ENCODE peak calls at places on chromosomes 12 and 14, in five cellular contexts. One of them, this sample, is unnamed.

GRCh38 chr14:61335876-61336275 is 14.5 kb downstream of the PRKCH start:
- ATAC-seq in T-cell: peak
- ATAC-seq in right cardiac atrium: no peak
- ATAC-seq in activated CD8-positive, alpha-beta T cell treated with anti-CD3 and anti-CD28 coated beads, Interleukin-2, amount 10 ng/mL, durations not matched to agents 7 days and 5 days: peak
- ATAC-seq in RWPE2: no peak
- ATAC-seq in this sample: no peak

GRCh38 chr12:112374166-112374740 is 8.0 kb downstream of the HECTD4 start:
- ATAC-seq in T-cell: no peak
- ATAC-seq in right cardiac atrium: no peak
- ATAC-seq in activated CD8-positive, alpha-beta T cell treated with anti-CD3 and anti-CD28 coated beads, Interleukin-2, amount 10 ng/mL, durations not matched to agents 7 days and 5 days: no peak
- ATAC-seq in RWPE2: no peak
- ATAC-seq in this sample: no peak

GRCh38 chr12:51070004-51070403 is 13.4 kb downstream of the CSRNP2 start:
- ATAC-seq in T-cell: no peak
- ATAC-seq in right cardiac atrium: no peak
- ATAC-seq in activated CD8-positive, alpha-beta T cell treated with anti-CD3 and anti-CD28 coated beads, Interleukin-2, amount 10 ng/mL, durations not matched to agents 7 days and 5 days: no peak
- ATAC-seq in RWPE2: peak
- ATAC-seq in this sample: no peak

GRCh38 chr12:120399531-120399930 is 30.6 kb upstream of the MSI1 start:
- ATAC-seq in T-cell: no peak
- ATAC-seq in right cardiac atrium: no peak
- ATAC-seq in activated CD8-positive, alpha-beta T cell treated with anti-CD3 and anti-CD28 coated beads, Interleukin-2, amount 10 ng/mL, durations not matched to agents 7 days and 5 days: no peak
- ATAC-seq in RWPE2: peak
- ATAC-seq in this sample: no peak

GRCh38 chr14:68284834-68285233 is 465.3 kb downstream of the RAD51B start:
- ATAC-seq in T-cell: no peak
- ATAC-seq in right cardiac atrium: peak
- ATAC-seq in activated CD8-positive, alpha-beta T cell treated with anti-CD3 and anti-CD28 coated beads, Interleukin-2, amount 10 ng/mL, durations not matched to agents 7 days and 5 days: no peak
- ATAC-seq in RWPE2: no peak
- ATAC-seq in this sample: no peak

GRCh38 chr12:111341426-111342065 is 27.3 kb downstream of the PHETA1 start:
- ATAC-seq in T-cell: no peak
- ATAC-seq in right cardiac atrium: no peak
- ATAC-seq in activated CD8-positive, alpha-beta T cell treated with anti-CD3 and anti-CD28 coated beads, Interleukin-2, amount 10 ng/mL, durations not matched to agents 7 days and 5 days: no peak
- ATAC-seq in RWPE2: no peak
- ATAC-seq in this sample: no peak

GRCh38 chr14:49768301-49769121 is 558 bp downstream of the KLHDC2 start:
- ATAC-seq in T-cell: peak
- ATAC-seq in right cardiac atrium: peak
- ATAC-seq in activated CD8-positive, alpha-beta T cell treated with anti-CD3 and anti-CD28 coated beads, Interleukin-2, amount 10 ng/mL, durations not matched to agents 7 days and 5 days: peak
- ATAC-seq in RWPE2: peak
- ATAC-seq in this sample: peak

GRCh38 chr12:63877693-63878092 is 33.2 kb downstream of the SRGAP1 start:
- ATAC-seq in T-cell: no peak
- ATAC-seq in right cardiac atrium: no peak
- ATAC-seq in activated CD8-positive, alpha-beta T cell treated with anti-CD3 and anti-CD28 coated beads, Interleukin-2, amount 10 ng/mL, durations not matched to agents 7 days and 5 days: no peak
- ATAC-seq in RWPE2: no peak
- ATAC-seq in this sample: no peak

GRCh38 chr12:116222358-116222757 is 55.1 kb downstream of the MED13L start:
- ATAC-seq in T-cell: no peak
- ATAC-seq in right cardiac atrium: peak
- ATAC-seq in activated CD8-positive, alpha-beta T cell treated with anti-CD3 and anti-CD28 coated beads, Interleukin-2, amount 10 ng/mL, durations not matched to agents 7 days and 5 days: no peak
- ATAC-seq in RWPE2: peak
- ATAC-seq in this sample: peak

GRCh38 chr12:80811957-80812708 is 95.4 kb downstream of the MYF5 start:
- ATAC-seq in T-cell: no peak
- ATAC-seq in right cardiac atrium: no peak
- ATAC-seq in activated CD8-positive, alpha-beta T cell treated with anti-CD3 and anti-CD28 coated beads, Interleukin-2, amount 10 ng/mL, durations not matched to agents 7 days and 5 days: no peak
- ATAC-seq in RWPE2: no peak
- ATAC-seq in this sample: no peak

GRCh38 chr14:101948666-101949205 is 15.6 kb upstream of the DYNC1H1 start:
- ATAC-seq in T-cell: no peak
- ATAC-seq in right cardiac atrium: no peak
- ATAC-seq in activated CD8-positive, alpha-beta T cell treated with anti-CD3 and anti-CD28 coated beads, Interleukin-2, amount 10 ng/mL, durations not matched to agents 7 days and 5 days: no peak
- ATAC-seq in RWPE2: peak
- ATAC-seq in this sample: no peak

GRCh38 chr14:21557084-21557901 is 22.6 kb downstream of the OR10G3 start:
- ATAC-seq in T-cell: peak
- ATAC-seq in right cardiac atrium: peak
- ATAC-seq in activated CD8-positive, alpha-beta T cell treated with anti-CD3 and anti-CD28 coated beads, Interleukin-2, amount 10 ng/mL, durations not matched to agents 7 days and 5 days: peak
- ATAC-seq in RWPE2: peak
- ATAC-seq in this sample: peak

GRCh38 chr12:29255061-29255460 is 106.0 kb downstream of the FAR2 start:
- ATAC-seq in T-cell: no peak
- ATAC-seq in right cardiac atrium: peak
- ATAC-seq in activated CD8-positive, alpha-beta T cell treated with anti-CD3 and anti-CD28 coated beads, Interleukin-2, amount 10 ng/mL, durations not matched to agents 7 days and 5 days: no peak
- ATAC-seq in RWPE2: no peak
- ATAC-seq in this sample: no peak

GRCh38 chr12:9730591-9730990 is 2.3 kb downstream of the CLECL1 start:
- ATAC-seq in T-cell: no peak
- ATAC-seq in right cardiac atrium: no peak
- ATAC-seq in activated CD8-positive, alpha-beta T cell treated with anti-CD3 and anti-CD28 coated beads, Interleukin-2, amount 10 ng/mL, durations not matched to agents 7 days and 5 days: no peak
- ATAC-seq in RWPE2: no peak
- ATAC-seq in this sample: no peak

GRCh38 chr12:121626853-121627623 is 708 bp downstream of the ORAI1 start:
- ATAC-seq in T-cell: peak
- ATAC-seq in right cardiac atrium: peak
- ATAC-seq in activated CD8-positive, alpha-beta T cell treated with anti-CD3 and anti-CD28 coated beads, Interleukin-2, amount 10 ng/mL, durations not matched to agents 7 days and 5 days: peak
- ATAC-seq in RWPE2: peak
- ATAC-seq in this sample: peak

GRCh38 chr12:121580959-121581680 is at the start of gene KDM2B:
- ATAC-seq in T-cell: peak
- ATAC-seq in right cardiac atrium: peak
- ATAC-seq in activated CD8-positive, alpha-beta T cell treated with anti-CD3 and anti-CD28 coated beads, Interleukin-2, amount 10 ng/mL, durations not matched to agents 7 days and 5 days: peak
- ATAC-seq in RWPE2: peak
- ATAC-seq in this sample: peak

GRCh38 chr12:27549801-27550652 is 26.0 kb downstream of the PPFIBP1 start:
- ATAC-seq in T-cell: no peak
- ATAC-seq in right cardiac atrium: peak
- ATAC-seq in activated CD8-positive, alpha-beta T cell treated with anti-CD3 and anti-CD28 coated beads, Interleukin-2, amount 10 ng/mL, durations not matched to agents 7 days and 5 days: no peak
- ATAC-seq in RWPE2: peak
- ATAC-seq in this sample: peak

GRCh38 chr12:57157588-57158173 is 10.3 kb upstream of the LRP1-AS start:
- ATAC-seq in T-cell: no peak
- ATAC-seq in right cardiac atrium: no peak
- ATAC-seq in activated CD8-positive, alpha-beta T cell treated with anti-CD3 and anti-CD28 coated beads, Interleukin-2, amount 10 ng/mL, durations not matched to agents 7 days and 5 days: no peak
- ATAC-seq in RWPE2: no peak
- ATAC-seq in this sample: no peak

GRCh38 chr14:67477926-67478915 is 10.3 kb downstream of the TMEM229B start:
- ATAC-seq in T-cell: no peak
- ATAC-seq in right cardiac atrium: no peak
- ATAC-seq in activated CD8-positive, alpha-beta T cell treated with anti-CD3 and anti-CD28 coated beads, Interleukin-2, amount 10 ng/mL, durations not matched to agents 7 days and 5 days: no peak
- ATAC-seq in RWPE2: no peak
- ATAC-seq in this sample: no peak

GRCh38 chr14:104689620-104690265 is 325 bp downstream of the INF2 start:
- ATAC-seq in T-cell: peak
- ATAC-seq in right cardiac atrium: peak
- ATAC-seq in activated CD8-positive, alpha-beta T cell treated with anti-CD3 and anti-CD28 coated beads, Interleukin-2, amount 10 ng/mL, durations not matched to agents 7 days and 5 days: peak
- ATAC-seq in RWPE2: no peak
- ATAC-seq in this sample: peak

GRCh38 chr12:78418919-78419318 is 445.7 kb upstream of the SYT1 start:
- ATAC-seq in T-cell: no peak
- ATAC-seq in right cardiac atrium: no peak
- ATAC-seq in activated CD8-positive, alpha-beta T cell treated with anti-CD3 and anti-CD28 coated beads, Interleukin-2, amount 10 ng/mL, durations not matched to agents 7 days and 5 days: no peak
- ATAC-seq in RWPE2: no peak
- ATAC-seq in this sample: no peak

GRCh38 chr12:128794661-128795529 is 28.9 kb downstream of the SLC15A4 start:
- ATAC-seq in T-cell: peak
- ATAC-seq in right cardiac atrium: no peak
- ATAC-seq in activated CD8-positive, alpha-beta T cell treated with anti-CD3 and anti-CD28 coated beads, Interleukin-2, amount 10 ng/mL, durations not matched to agents 7 days and 5 days: no peak
- ATAC-seq in RWPE2: no peak
- ATAC-seq in this sample: no peak

GRCh38 chr14:69580009-69580577 is 5.4 kb upstream of the CCDC177 start:
- ATAC-seq in T-cell: no peak
- ATAC-seq in right cardiac atrium: peak
- ATAC-seq in activated CD8-positive, alpha-beta T cell treated with anti-CD3 and anti-CD28 coated beads, Interleukin-2, amount 10 ng/mL, durations not matched to agents 7 days and 5 days: peak
- ATAC-seq in RWPE2: peak
- ATAC-seq in this sample: peak

GRCh38 chr12:88658009-88658408 is 77.7 kb upstream of the KITLG start:
- ATAC-seq in T-cell: no peak
- ATAC-seq in right cardiac atrium: peak
- ATAC-seq in activated CD8-positive, alpha-beta T cell treated with anti-CD3 and anti-CD28 coated beads, Interleukin-2, amount 10 ng/mL, durations not matched to agents 7 days and 5 days: no peak
- ATAC-seq in RWPE2: peak
- ATAC-seq in this sample: no peak

GRCh38 chr14:81485372-81485771 is 48.3 kb downstream of the SEL1L start:
- ATAC-seq in T-cell: no peak
- ATAC-seq in right cardiac atrium: no peak
- ATAC-seq in activated CD8-positive, alpha-beta T cell treated with anti-CD3 and anti-CD28 coated beads, Interleukin-2, amount 10 ng/mL, durations not matched to agents 7 days and 5 days: peak
- ATAC-seq in RWPE2: no peak
- ATAC-seq in this sample: no peak

GRCh38 chr14:85248881-85249635 is 280.9 kb upstream of the FLRT2 start:
- ATAC-seq in T-cell: no peak
- ATAC-seq in right cardiac atrium: peak
- ATAC-seq in activated CD8-positive, alpha-beta T cell treated with anti-CD3 and anti-CD28 coated beads, Interleukin-2, amount 10 ng/mL, durations not matched to agents 7 days and 5 days: no peak
- ATAC-seq in RWPE2: peak
- ATAC-seq in this sample: no peak

GRCh38 chr12:103672401-103673119 is 85.5 kb downstream of the STAB2 start:
- ATAC-seq in T-cell: no peak
- ATAC-seq in right cardiac atrium: no peak
- ATAC-seq in activated CD8-positive, alpha-beta T cell treated with anti-CD3 and anti-CD28 coated beads, Interleukin-2, amount 10 ng/mL, durations not matched to agents 7 days and 5 days: no peak
- ATAC-seq in RWPE2: no peak
- ATAC-seq in this sample: no peak

GRCh38 chr14:54955143-54955542 is 52.5 kb upstream of the GCH1 start:
- ATAC-seq in T-cell: no peak
- ATAC-seq in right cardiac atrium: no peak
- ATAC-seq in activated CD8-positive, alpha-beta T cell treated with anti-CD3 and anti-CD28 coated beads, Interleukin-2, amount 10 ng/mL, durations not matched to agents 7 days and 5 days: no peak
- ATAC-seq in RWPE2: no peak
- ATAC-seq in this sample: no peak

GRCh38 chr12:71640316-71640715 is 23.3 kb downstream of the ZFC3H1 start:
- ATAC-seq in T-cell: no peak
- ATAC-seq in right cardiac atrium: no peak
- ATAC-seq in activated CD8-positive, alpha-beta T cell treated with anti-CD3 and anti-CD28 coated beads, Interleukin-2, amount 10 ng/mL, durations not matched to agents 7 days and 5 days: no peak
- ATAC-seq in RWPE2: no peak
- ATAC-seq in this sample: no peak

GRCh38 chr12:91414147-91414546 is 231.5 kb upstream of the DCN start:
- ATAC-seq in T-cell: no peak
- ATAC-seq in right cardiac atrium: no peak
- ATAC-seq in activated CD8-positive, alpha-beta T cell treated with anti-CD3 and anti-CD28 coated beads, Interleukin-2, amount 10 ng/mL, durations not matched to agents 7 days and 5 days: no peak
- ATAC-seq in RWPE2: no peak
- ATAC-seq in this sample: no peak

GRCh38 chr12:14833952-14834351 is 9.4 kb downstream of the ART4 start:
- ATAC-seq in T-cell: no peak
- ATAC-seq in right cardiac atrium: no peak
- ATAC-seq in activated CD8-positive, alpha-beta T cell treated with anti-CD3 and anti-CD28 coated beads, Interleukin-2, amount 10 ng/mL, durations not matched to agents 7 days and 5 days: no peak
- ATAC-seq in RWPE2: no peak
- ATAC-seq in this sample: no peak

GRCh38 chr12:93877446-93877845 is 200.3 kb downstream of the CRADD start:
- ATAC-seq in T-cell: no peak
- ATAC-seq in right cardiac atrium: no peak
- ATAC-seq in activated CD8-positive, alpha-beta T cell treated with anti-CD3 and anti-CD28 coated beads, Interleukin-2, amount 10 ng/mL, durations not matched to agents 7 days and 5 days: no peak
- ATAC-seq in RWPE2: no peak
- ATAC-seq in this sample: no peak

GRCh38 chr14:39025810-39026627 is 77.0 kb downstream of the SEC23A start:
- ATAC-seq in T-cell: no peak
- ATAC-seq in right cardiac atrium: no peak
- ATAC-seq in activated CD8-positive, alpha-beta T cell treated with anti-CD3 and anti-CD28 coated beads, Interleukin-2, amount 10 ng/mL, durations not matched to agents 7 days and 5 days: peak
- ATAC-seq in RWPE2: peak
- ATAC-seq in this sample: no peak

GRCh38 chr14:61742383-61742782 is 19.8 kb upstream of the SNAPC1 start:
- ATAC-seq in T-cell: no peak
- ATAC-seq in right cardiac atrium: no peak
- ATAC-seq in activated CD8-positive, alpha-beta T cell treated with anti-CD3 and anti-CD28 coated beads, Interleukin-2, amount 10 ng/mL, durations not matched to agents 7 days and 5 days: no peak
- ATAC-seq in RWPE2: no peak
- ATAC-seq in this sample: no peak

GRCh38 chr14:95200404-95200803 is 43.1 kb upstream of the DICER1 start:
- ATAC-seq in T-cell: no peak
- ATAC-seq in right cardiac atrium: peak
- ATAC-seq in activated CD8-positive, alpha-beta T cell treated with anti-CD3 and anti-CD28 coated beads, Interleukin-2, amount 10 ng/mL, durations not matched to agents 7 days and 5 days: no peak
- ATAC-seq in RWPE2: no peak
- ATAC-seq in this sample: no peak

GRCh38 chr14:66884149-66884548 is 305.1 kb upstream of the GARIN2 start:
- ATAC-seq in T-cell: no peak
- ATAC-seq in right cardiac atrium: no peak
- ATAC-seq in activated CD8-positive, alpha-beta T cell treated with anti-CD3 and anti-CD28 coated beads, Interleukin-2, amount 10 ng/mL, durations not matched to agents 7 days and 5 days: no peak
- ATAC-seq in RWPE2: no peak
- ATAC-seq in this sample: no peak

GRCh38 chr12:62267490-62267889 is 7.3 kb downstream of the USP15 start:
- ATAC-seq in T-cell: no peak
- ATAC-seq in right cardiac atrium: no peak
- ATAC-seq in activated CD8-positive, alpha-beta T cell treated with anti-CD3 and anti-CD28 coated beads, Interleukin-2, amount 10 ng/mL, durations not matched to agents 7 days and 5 days: no peak
- ATAC-seq in RWPE2: no peak
- ATAC-seq in this sample: no peak

This sample was measured in gastroesophageal sphincter.